ENCODE peak calls at places on chromosomes 1 and 21, in ten cellular contexts. One of them, this sample, is unnamed.

GRCh38 chr1:41537257-41537656 is 52.8 kb upstream of the EDN2 start:
- DNase-seq in H1: no peak
- DNase-seq in left lung: no peak
- DNase-seq in fibroblast of pulmonary artery: peak; percentile 59
- DNase-seq in uterus: peak; percentile 16
- DNase-seq in fibroblast of lung: no peak
- DNase-seq in colonic mucosa: no peak
- DNase-seq in WERI-Rb-1: no peak
- DNase-seq in AG04450: no peak
- DNase-seq in H7: no peak
- DNase-seq in this sample: no peak

GRCh38 chr1:51224255-51224654 is 11.8 kb upstream of the RNF11 start:
- DNase-seq in colonic mucosa: no peak
- DNase-seq in AG04450: no peak
- DNase-seq in fibroblast of pulmonary artery: no peak
- DNase-seq in left lung: no peak
- DNase-seq in uterus: no peak
- DNase-seq in H1: no peak
- DNase-seq in H7: no peak
- DNase-seq in WERI-Rb-1: no peak
- DNase-seq in fibroblast of lung: no peak
- DNase-seq in this sample: no peak

GRCh38 chr1:112358061-112358770 is 37.8 kb upstream of the CTTNBP2NL start:
- DNase-seq in AG04450: no peak
- DNase-seq in WERI-Rb-1: no peak
- DNase-seq in fibroblast of lung: peak; percentile 44
- DNase-seq in colonic mucosa: no peak
- DNase-seq in left lung: no peak
- DNase-seq in H1: no peak
- DNase-seq in H7: no peak
- DNase-seq in uterus: no peak
- DNase-seq in fibroblast of pulmonary artery: no peak
- DNase-seq in this sample: no peak

GRCh38 chr1:228894442-228894989 is 159.2 kb downstream of the RHOU start:
- DNase-seq in left lung: no peak
- DNase-seq in H1: no peak
- DNase-seq in fibroblast of pulmonary artery: no peak
- DNase-seq in AG04450: no peak
- DNase-seq in WERI-Rb-1: no peak
- DNase-seq in H7: no peak
- DNase-seq in uterus: no peak
- DNase-seq in colonic mucosa: no peak
- DNase-seq in fibroblast of lung: no peak
- DNase-seq in this sample: no peak

GRCh38 chr1:34885405-34886247 is 26.1 kb upstream of the SMIM12 start:
- DNase-seq in uterus: peak; percentile 32
- DNase-seq in WERI-Rb-1: no peak
- DNase-seq in fibroblast of pulmonary artery: peak; percentile 28
- DNase-seq in H1: peak; percentile 25
- DNase-seq in H7: peak; percentile 96
- DNase-seq in AG04450: no peak
- DNase-seq in colonic mucosa: peak; percentile 73
- DNase-seq in left lung: peak; percentile 47
- DNase-seq in fibroblast of lung: peak; percentile 29
- DNase-seq in this sample: no peak

GRCh38 chr1:148379697-148380096 is 103.4 kb downstream of the PPIAL4G start:
- DNase-seq in uterus: no peak
- DNase-seq in colonic mucosa: no peak
- DNase-seq in H7: peak; percentile 68
- DNase-seq in H1: no peak
- DNase-seq in fibroblast of pulmonary artery: no peak
- DNase-seq in fibroblast of lung: no peak
- DNase-seq in AG04450: no peak
- DNase-seq in WERI-Rb-1: no peak
- DNase-seq in left lung: no peak
- DNase-seq in this sample: no peak

GRCh38 chr1:151728151-151728711 is 6.9 kb downstream of the RIIAD1 start:
- DNase-seq in WERI-Rb-1: peak; percentile 22
- DNase-seq in colonic mucosa: peak; percentile 18
- DNase-seq in fibroblast of pulmonary artery: peak; percentile 48
- DNase-seq in left lung: no peak
- DNase-seq in uterus: peak; percentile 30
- DNase-seq in fibroblast of lung: peak; percentile 54
- DNase-seq in H1: no peak
- DNase-seq in H7: peak; percentile 72
- DNase-seq in AG04450: peak; percentile 16
- DNase-seq in this sample: no peak

GRCh38 chr1:85061711-85062424 is 13.6 kb upstream of the MCOLN3 start:
- DNase-seq in H7: peak; percentile 94
- DNase-seq in AG04450: peak; percentile 95
- DNase-seq in left lung: peak; percentile 92
- DNase-seq in fibroblast of pulmonary artery: peak; percentile 99
- DNase-seq in H1: peak; percentile 71
- DNase-seq in fibroblast of lung: peak; percentile 99
- DNase-seq in WERI-Rb-1: peak; percentile 72
- DNase-seq in colonic mucosa: peak; percentile 97
- DNase-seq in uterus: peak; percentile 88
- DNase-seq in this sample: no peak

GRCh38 chr1:36284517-36284916 is 21.7 kb upstream of the SH3D21 start:
- DNase-seq in uterus: no peak
- DNase-seq in AG04450: no peak
- DNase-seq in fibroblast of lung: no peak
- DNase-seq in WERI-Rb-1: no peak
- DNase-seq in fibroblast of pulmonary artery: no peak
- DNase-seq in H1: no peak
- DNase-seq in colonic mucosa: no peak
- DNase-seq in left lung: no peak
- DNase-seq in H7: no peak
- DNase-seq in this sample: no peak

GRCh38 chr21:26127918-26128317 is 42.7 kb downstream of the APP start:
- DNase-seq in AG04450: no peak
- DNase-seq in colonic mucosa: no peak
- DNase-seq in fibroblast of lung: peak; percentile 54
- DNase-seq in WERI-Rb-1: no peak
- DNase-seq in H7: no peak
- DNase-seq in H1: no peak
- DNase-seq in left lung: no peak
- DNase-seq in fibroblast of pulmonary artery: peak; percentile 59
- DNase-seq in uterus: no peak
- DNase-seq in this sample: no peak

GRCh38 chr21:17455451-17455850 is 57.4 kb upstream of the CXADR start:
- DNase-seq in fibroblast of pulmonary artery: no peak
- DNase-seq in AG04450: no peak
- DNase-seq in fibroblast of lung: no peak
- DNase-seq in WERI-Rb-1: no peak
- DNase-seq in colonic mucosa: peak; percentile 28
- DNase-seq in uterus: no peak
- DNase-seq in H1: no peak
- DNase-seq in H7: no peak
- DNase-seq in left lung: no peak
- DNase-seq in this sample: no peak

GRCh38 chr21:27450216-27450615 is 483.3 kb upstream of the ADAMTS5 start:
- DNase-seq in H1: no peak
- DNase-seq in fibroblast of pulmonary artery: no peak
- DNase-seq in WERI-Rb-1: no peak
- DNase-seq in AG04450: no peak
- DNase-seq in uterus: no peak
- DNase-seq in fibroblast of lung: no peak
- DNase-seq in left lung: no peak
- DNase-seq in colonic mucosa: no peak
- DNase-seq in H7: no peak
- DNase-seq in this sample: no peak

GRCh38 chr1:91537281-91538069 is 36.8 kb downstream of the CDC7 start:
- DNase-seq in left lung: no peak
- DNase-seq in H7: no peak
- DNase-seq in AG04450: peak; percentile 65
- DNase-seq in H1: no peak
- DNase-seq in fibroblast of pulmonary artery: peak; percentile 58
- DNase-seq in fibroblast of lung: peak; percentile 86
- DNase-seq in colonic mucosa: no peak
- DNase-seq in uterus: no peak
- DNase-seq in WERI-Rb-1: no peak
- DNase-seq in this sample: no peak

DNA sequence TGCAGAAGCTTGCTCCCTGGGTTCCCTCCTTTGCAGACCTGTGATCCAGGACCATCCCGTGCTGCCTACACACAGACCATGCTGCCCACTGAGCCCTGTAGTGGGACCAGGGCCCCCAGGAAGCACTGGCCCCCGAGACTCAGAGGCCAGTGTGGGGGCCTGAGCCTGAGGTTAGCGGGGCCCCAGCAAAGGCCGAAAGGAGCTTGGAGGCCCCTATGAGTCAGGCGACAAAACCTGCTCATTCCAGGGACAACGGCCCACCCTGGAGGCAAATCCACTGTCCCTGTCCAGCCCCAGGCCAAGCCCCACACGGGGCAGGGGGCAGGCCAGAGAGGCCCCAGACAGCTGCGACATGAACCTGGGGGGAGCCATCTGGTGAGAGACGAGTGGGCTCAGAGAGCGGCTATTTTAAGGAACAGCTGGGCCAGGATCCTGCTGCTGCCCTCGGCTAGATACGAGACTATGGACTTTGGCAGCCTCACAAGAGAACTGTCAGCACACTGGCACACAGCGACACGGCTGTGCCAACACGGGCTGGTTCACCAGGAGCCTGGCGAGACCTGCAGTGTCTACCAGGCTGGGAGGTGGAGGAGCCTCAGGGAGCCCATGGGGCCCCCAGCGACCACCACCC is 74.7 kb downstream of the ARHGEF16 start:
- DNase-seq in H1: no peak
- DNase-seq in fibroblast of lung: no peak
- DNase-seq in AG04450: no peak
- DNase-seq in colonic mucosa: no peak
- DNase-seq in H7: no peak
- DNase-seq in uterus: no peak
- DNase-seq in WERI-Rb-1: peak; percentile 27
- DNase-seq in fibroblast of pulmonary artery: no peak
- DNase-seq in left lung: no peak
- DNase-seq in this sample: no peak
- H3K4me3 ChIP-seq in H1: no peak overlapping the region
- H3K4me3 ChIP-seq in fibroblast of lung: no peak overlapping the region
- H3K4me3 ChIP-seq in AG04450: no peak overlapping the region
- H3K4me3 ChIP-seq in colonic mucosa: no peak overlapping the region
- H3K4me3 ChIP-seq in H7: no peak overlapping the region
- H3K4me3 ChIP-seq in uterus: no peak overlapping the region
- H3K4me3 ChIP-seq in WERI-Rb-1: no peak overlapping the region
- H3K4me3 ChIP-seq in fibroblast of pulmonary artery: no peak overlapping the region
- H3K4me3 ChIP-seq in left lung: no peak overlapping the region
- H3K4me3 ChIP-seq in this sample: no peak overlapping the region

DNA sequence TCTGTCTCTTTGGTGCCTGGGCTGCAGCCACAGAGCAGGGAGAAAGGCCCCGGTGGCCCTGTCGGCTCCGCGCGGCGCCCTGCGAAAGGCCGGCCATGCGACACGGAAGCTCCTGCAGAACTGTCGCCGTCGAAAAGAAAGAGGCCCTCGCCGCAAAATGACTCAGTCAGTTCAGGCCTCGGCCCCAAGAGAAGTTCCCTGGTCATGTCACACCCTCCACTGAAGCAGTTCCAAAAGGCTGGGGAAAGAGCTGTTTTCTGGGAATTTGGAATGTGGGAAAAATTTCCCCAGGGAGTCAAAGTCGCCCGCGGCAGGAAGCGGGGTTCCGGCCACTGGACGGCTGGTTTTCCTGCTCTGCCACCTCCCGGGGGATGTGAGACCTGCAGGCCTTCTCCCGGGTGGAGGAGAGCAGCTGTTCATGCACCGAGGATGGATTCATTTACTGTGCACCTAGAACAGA is 115.8 kb upstream of the ZNF678 start:
- DNase-seq in fibroblast of lung: peak; percentile 30
- DNase-seq in colonic mucosa: no peak
- DNase-seq in uterus: peak; percentile 37
- DNase-seq in WERI-Rb-1: no peak
- DNase-seq in AG04450: no peak
- DNase-seq in fibroblast of pulmonary artery: peak; percentile 51
- DNase-seq in H1: no peak
- DNase-seq in left lung: no peak
- DNase-seq in H7: peak; percentile 76
- DNase-seq in this sample: no peak
- H3K4me3 ChIP-seq in fibroblast of lung: no peak overlapping the region
- H3K4me3 ChIP-seq in colonic mucosa: no peak overlapping the region
- H3K4me3 ChIP-seq in uterus: no peak overlapping the region
- H3K4me3 ChIP-seq in WERI-Rb-1: no peak overlapping the region
- H3K4me3 ChIP-seq in AG04450: no peak overlapping the region
- H3K4me3 ChIP-seq in fibroblast of pulmonary artery: no peak overlapping the region
- H3K4me3 ChIP-seq in H1: no peak overlapping the region
- H3K4me3 ChIP-seq in left lung: no peak overlapping the region
- H3K4me3 ChIP-seq in H7: no peak overlapping the region
- H3K4me3 ChIP-seq in this sample: no peak overlapping the region

DNA sequence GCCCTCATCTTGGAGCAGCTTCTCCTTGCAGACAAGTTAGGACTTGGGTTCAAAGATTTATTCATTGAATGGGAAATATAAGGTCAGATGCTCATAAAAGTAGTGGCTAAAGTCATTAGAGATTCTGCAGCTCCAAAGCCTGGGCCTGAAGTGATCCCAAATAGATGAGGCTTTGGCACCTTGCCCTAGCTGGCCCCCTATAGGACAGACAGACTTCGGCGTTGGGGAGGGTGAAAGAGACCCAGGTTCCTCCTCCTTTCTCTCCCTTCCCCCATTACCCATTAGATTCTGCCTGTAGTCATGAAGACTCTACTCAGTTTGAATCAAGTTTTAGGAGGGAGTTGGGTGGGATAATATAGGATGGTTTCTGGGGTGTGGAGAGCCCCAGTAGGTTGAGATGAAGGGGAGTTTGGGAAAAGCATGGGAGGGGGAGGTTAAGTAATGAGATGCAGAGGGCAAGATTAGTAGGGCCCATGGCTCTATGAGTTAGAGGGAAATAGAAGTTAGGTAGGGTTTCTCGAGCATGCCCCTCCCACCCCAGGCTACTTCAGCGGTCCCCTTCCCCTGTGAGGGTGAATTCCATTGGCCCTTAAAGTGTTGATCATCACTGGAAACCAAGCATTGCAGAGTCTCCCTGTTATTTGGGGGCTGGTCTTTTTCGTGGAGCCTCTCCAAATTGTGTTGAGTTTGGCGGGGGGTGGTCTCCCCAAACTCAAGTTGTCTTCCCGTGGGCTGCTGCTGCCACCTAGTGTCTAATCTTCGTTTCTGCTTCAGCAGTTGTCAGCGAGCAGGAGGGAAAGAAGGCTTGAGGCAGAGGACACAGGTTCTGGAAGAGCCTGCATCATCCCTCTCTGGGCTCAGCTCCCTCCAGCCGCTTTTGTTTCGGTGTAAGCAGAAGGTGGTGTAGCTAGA is 2.1 kb upstream of the AHDC1 start:
- DNase-seq in left lung: no peak
- DNase-seq in AG04450: peak; percentile 44
- DNase-seq in fibroblast of pulmonary artery: peak; percentile 73
- DNase-seq in H7: peak; percentile 78
- DNase-seq in H1: no peak
- DNase-seq in uterus: peak; percentile 65
- DNase-seq in colonic mucosa: peak; percentile 69
- DNase-seq in fibroblast of lung: peak; percentile 69
- DNase-seq in WERI-Rb-1: peak; percentile 55
- DNase-seq in this sample: peak; percentile 77
- H3K4me3 ChIP-seq in left lung: no peak overlapping the region
- H3K4me3 ChIP-seq in AG04450: no peak overlapping the region
- H3K4me3 ChIP-seq in fibroblast of pulmonary artery: no peak overlapping the region
- H3K4me3 ChIP-seq in H7: peak overlapping the region; percentile 8
- H3K4me3 ChIP-seq in H1: no peak overlapping the region
- H3K4me3 ChIP-seq in uterus: no peak overlapping the region
- H3K4me3 ChIP-seq in colonic mucosa: no peak overlapping the region
- H3K4me3 ChIP-seq in fibroblast of lung: no peak overlapping the region
- H3K4me3 ChIP-seq in WERI-Rb-1: no peak overlapping the region
- H3K4me3 ChIP-seq in this sample: no peak overlapping the region

GRCh38 chr1:232598133-232598532 is 31.8 kb downstream of the SIPA1L2 start:
- DNase-seq in H7: no peak
- DNase-seq in fibroblast of pulmonary artery: no peak
- DNase-seq in colonic mucosa: no peak
- DNase-seq in fibroblast of lung: no peak
- DNase-seq in uterus: no peak
- DNase-seq in left lung: no peak
- DNase-seq in AG04450: no peak
- DNase-seq in WERI-Rb-1: no peak
- DNase-seq in H1: no peak
- DNase-seq in this sample: no peak
- H3K4me3 ChIP-seq in H7: no peak overlapping the region
- H3K4me3 ChIP-seq in fibroblast of pulmonary artery: no peak overlapping the region
- H3K4me3 ChIP-seq in colonic mucosa: no peak overlapping the region
- H3K4me3 ChIP-seq in fibroblast of lung: no peak overlapping the region
- H3K4me3 ChIP-seq in uterus: no peak overlapping the region
- H3K4me3 ChIP-seq in left lung: no peak overlapping the region
- H3K4me3 ChIP-seq in AG04450: no peak overlapping the region
- H3K4me3 ChIP-seq in WERI-Rb-1: no peak overlapping the region
- H3K4me3 ChIP-seq in H1: no peak overlapping the region
- H3K4me3 ChIP-seq in this sample: no peak overlapping the region

This sample was measured in DND-41.